ENCODE peak calls at places on chromosomes 3 and 15, in eight cellular contexts. R is cardiac muscle cell, G is HFFc6, E is AG04449, F is endothelial cell, C is heart left ventricle, A is tibial nerve, B is AG04450. L is an unnamed sample.

GRCh38 chr3:59750391-59750790 is 700.6 kb upstream of the CFAP20DC start:
- DNase-seq in A (no peak), E (no peak), G (no peak), B (no peak), C (no peak), R (no peak), F (no peak), L (no peak)

GRCh38 chr3:125262155-125262554 is 49.6 kb upstream of the SLC12A8 start:
- DNase-seq in C (no peak), A (no peak), E (no peak), F (no peak), B (no peak), R (peak), G (no peak), L (no peak)

GRCh38 chr3:86990171-86990733 is 697 bp downstream of the VGLL3 start:
- DNase-seq in G (peak), A (no peak), F (peak), C (no peak), E (no peak), B (no peak), R (no peak), L (no peak)

GRCh38 chr3:158097571-158098553 is 8.4 kb downstream of the SHOX2 start:
- DNase-seq in F (peak), G (no peak), R (peak), C (peak), A (no peak), E (no peak), B (no peak), L (no peak)

GRCh38 chr15:92807971-92808571 is 92.1 kb upstream of the CHD2 start:
- DNase-seq in R (peak), B (no peak), A (no peak), G (no peak), F (no peak), E (no peak), C (no peak), L (no peak)

GRCh38 chr15:31456329-31457060 is 129.9 kb downstream of the KLF13 start:
- DNase-seq in E (no peak), C (no peak), A (no peak), F (no peak), B (no peak), R (no peak), G (no peak), L (no peak)

GRCh38 chr15:78454992-78455391 is 17.0 kb downstream of the IREB2 start:
- DNase-seq in F (no peak), C (no peak), B (no peak), A (no peak), E (no peak), R (no peak), G (no peak), L (no peak)

GRCh38 chr3:13771496-13771895 is 108.4 kb downstream of the WNT7A start:
- DNase-seq in G (no peak), B (no peak), C (no peak), A (no peak), R (no peak), F (no peak), E (no peak), L (no peak)

GRCh38 chr15:90037510-90037860 is 36.4 kb downstream of the ZNF710 start:
- DNase-seq in G (peak), R (peak), E (no peak), C (no peak), F (no peak), B (peak), A (no peak), L (no peak)

GRCh38 chr3:9079674-9080073 is 116.4 kb upstream of the RAD18 start:
- DNase-seq in B (no peak), E (no peak), G (no peak), F (no peak), R (no peak), A (no peak), C (no peak), L (no peak)

GRCh38 chr3:72485649-72486048 is 362.6 kb downstream of the SHQ1 start:
- DNase-seq in E (no peak), G (no peak), F (no peak), A (no peak), R (peak), C (no peak), B (no peak), L (no peak)

GRCh38 chr3:190566043-190566933 is 52.4 kb downstream of the IL1RAP start:
- DNase-seq in R (peak), B (peak), A (peak), G (peak), F (peak), E (peak), C (peak), L (peak)

GRCh38 chr3:187958432-187959003 is 195.4 kb upstream of the LPP start:
- DNase-seq in E (no peak), F (no peak), B (no peak), R (no peak), G (no peak), C (no peak), A (no peak), L (no peak)

GRCh38 chr15:78625621-78626280 is 5.0 kb upstream of the CHRNA3 start:
- DNase-seq in A (no peak), C (no peak), R (no peak), E (no peak), G (no peak), B (no peak), F (no peak), L (no peak)

GRCh38 chr3:106135451-106136160 is 266.8 kb upstream of the CBLB start:
- DNase-seq in R (no peak), B (no peak), E (no peak), A (no peak), F (no peak), G (no peak), C (no peak), L (no peak)

GRCh38 chr15:65037279-65037678 is 7.8 kb upstream of the MTFMT start:
- DNase-seq in R (no peak), F (no peak), E (no peak), B (no peak), G (no peak), A (no peak), C (no peak), L (no peak)

GRCh38 chr15:43514241-43515057 is 3.0 kb upstream of the MAP1A start:
- DNase-seq in B (no peak), F (no peak), G (no peak), R (peak), E (no peak), C (peak), A (peak), L (no peak)

GRCh38 chr15:88637841-88638625 is 783 bp upstream of the ISG20 start:
- DNase-seq in R (no peak), G (no peak), E (no peak), C (no peak), B (no peak), A (no peak), F (no peak), L (no peak)

GRCh38 chr3:149274220-149274619 is 52.6 kb upstream of the CP start:
- DNase-seq in F (no peak), R (no peak), G (no peak), A (no peak), C (no peak), B (no peak), E (no peak), L (no peak)

GRCh38 chr3:170387952-170388351 is 30.4 kb downstream of the SKIL start:
- DNase-seq in B (no peak), F (no peak), C (no peak), R (peak), G (peak), E (peak), A (no peak), L (no peak)

GRCh38 chr3:172061724-172062184 is 22.4 kb downstream of the FNDC3B start:
- DNase-seq in F (no peak), A (no peak), R (peak), B (no peak), G (no peak), E (no peak), C (no peak), L (no peak)

GRCh38 chr15:22868928-22869327 is 30.5 kb downstream of the NIPA2 start:
- DNase-seq in F (no peak), R (no peak), E (no peak), G (no peak), B (no peak), A (no peak), C (no peak), L (no peak)

DNA sequence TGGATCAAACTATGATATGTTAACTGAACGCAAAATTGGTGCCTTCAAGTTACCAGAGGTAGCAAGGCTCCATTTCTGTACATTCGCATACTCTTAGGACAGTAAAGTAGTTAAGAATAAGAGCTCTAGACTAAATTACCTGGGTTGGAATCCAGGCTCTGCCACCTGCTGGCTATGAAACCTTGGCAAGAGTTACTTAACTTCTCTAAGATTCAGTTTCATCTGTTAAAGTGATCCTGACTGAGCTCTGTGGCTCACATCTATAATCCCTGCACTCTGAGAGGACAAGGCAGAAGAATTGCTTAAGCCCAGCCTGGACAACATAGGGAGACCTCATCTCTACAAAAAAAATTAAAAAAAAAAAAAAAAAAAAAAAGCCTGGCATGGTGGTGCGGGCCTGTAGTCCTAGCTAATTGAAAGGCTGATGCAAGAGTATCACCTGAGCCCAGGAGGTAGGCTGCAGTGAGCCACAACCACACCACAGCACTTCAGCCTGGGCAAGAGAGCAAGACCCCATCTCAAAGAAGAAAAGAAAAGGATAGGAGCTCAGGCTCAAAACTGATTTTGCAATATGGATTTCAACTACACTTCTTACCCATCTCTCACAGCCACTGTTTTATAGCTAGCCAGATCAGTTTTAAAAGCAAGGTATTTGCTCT is 21.3 kb downstream of the GSK3B start:
- DNase-seq in A (no peak), F (no peak), E (no peak), B (no peak), R (no peak), G (no peak), C (no peak), L (no peak)
- TF ChIP-seq CTCF in A (no peak), F (no peak), E (no peak), B (no peak), R (no peak), G (peak), C (no peak), L (peak)

GRCh38 chr3:117898722-117899121 is 1135.9 kb downstream of the IGSF11 start:
- DNase-seq in R (peak), C (no peak), A (no peak), F (peak), E (no peak), G (no peak), B (no peak), L (no peak)
- TF ChIP-seq CTCF in R (peak), C (no peak), A (no peak), F (peak), E (no peak), G (peak), B (peak), L (peak)

GRCh38 chr15:70562906-70563305 is 200.5 kb downstream of the UACA start:
- DNase-seq in G (no peak), R (no peak), F (no peak), A (no peak), C (no peak), B (no peak), E (no peak), L (no peak)

GRCh38 chr15:70566989-70567388 is 196.4 kb downstream of the UACA start:
- DNase-seq in C (no peak), R (no peak), G (no peak), A (no peak), F (no peak), B (no peak), E (no peak), L (no peak)

GRCh38 chr15:70569139-70569717 is 194.1 kb downstream of the UACA start:
- DNase-seq in C (no peak), A (no peak), F (no peak), G (peak), B (peak), E (peak), R (peak), L (peak)

GRCh38 chr15:70563561-70564095 is 199.7 kb downstream of the UACA start:
- DNase-seq in G (no peak), R (no peak), A (no peak), C (no peak), B (no peak), F (no peak), E (no peak), L (no peak)

DNA sequence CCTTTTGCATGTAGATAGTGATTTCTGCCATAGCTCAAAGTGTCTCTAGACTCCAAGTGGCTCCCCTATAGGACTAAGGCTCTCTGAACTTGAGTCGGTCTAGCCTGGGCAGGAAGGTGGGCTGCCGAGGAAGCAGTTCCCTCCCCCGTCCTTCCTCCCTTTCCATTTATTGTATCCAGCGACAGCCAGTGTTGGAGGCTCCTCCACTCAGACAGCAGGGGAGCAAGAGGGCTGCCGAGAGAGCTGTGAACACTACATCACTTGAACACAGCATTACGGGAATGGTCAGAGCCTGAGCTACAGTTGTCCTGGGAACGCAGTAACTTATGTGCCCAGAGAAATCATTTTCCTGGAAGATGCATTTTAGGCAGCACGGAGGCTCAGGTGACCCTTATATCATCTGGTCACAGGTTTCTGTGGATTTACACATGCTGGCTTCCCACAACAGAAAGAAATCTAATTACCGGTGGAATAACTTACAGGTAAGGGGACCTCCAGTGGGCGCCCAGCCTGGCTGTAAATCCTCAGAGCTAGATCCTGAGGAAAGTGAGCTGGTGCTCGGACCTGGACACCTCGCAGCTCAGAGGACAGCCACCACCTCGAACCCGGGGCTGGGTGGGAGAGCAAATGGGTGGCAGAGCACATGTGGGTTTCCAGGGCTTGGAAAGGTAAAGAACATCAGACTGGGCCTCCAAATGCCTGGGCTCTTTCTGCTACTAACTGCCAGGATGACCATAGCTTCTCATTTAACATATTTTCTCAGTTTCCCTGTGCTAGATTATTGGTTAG is 197.1 kb downstream of the UACA start:
- DNase-seq in G (no peak), E (no peak), C (no peak), R (no peak), B (no peak), A (no peak), F (peak), L (no peak)
- TF ChIP-seq CTCF in G (no peak), E (no peak), C (no peak), R (peak), B (peak), A (no peak), F (no peak), L (no peak)

GRCh38 chr3:193563429-193563828 is 8.7 kb upstream of the ATP13A4 start:
- DNase-seq in C (no peak), G (no peak), R (peak), A (no peak), E (no peak), B (no peak), F (no peak), L (no peak)

GRCh38 chr3:193560091-193560490 is 5.4 kb upstream of the ATP13A4 start:
- DNase-seq in G (no peak), R (no peak), B (no peak), E (no peak), A (no peak), C (no peak), F (no peak), L (no peak)

GRCh38 chr3:193560870-193561269 is 6.2 kb upstream of the ATP13A4 start:
- DNase-seq in R (no peak), A (no peak), E (no peak), F (no peak), C (peak), G (no peak), B (no peak), L (no peak)

GRCh38 chr3:193559100-193559499 is 4.4 kb upstream of the ATP13A4 start:
- DNase-seq in C (no peak), R (no peak), A (no peak), B (no peak), E (no peak), G (no peak), F (no peak), L (no peak)

GRCh38 chr3:193563999-193564398 is 9.3 kb upstream of the ATP13A4 start:
- DNase-seq in E (no peak), R (peak), G (no peak), C (no peak), A (no peak), B (no peak), F (peak), L (no peak)
- TF ChIP-seq CTCF in E (no peak), R (no peak), G (peak), C (no peak), A (no peak), B (no peak), F (no peak), L (peak)

GRCh38 chr15:76961277-76962010 is 29.9 kb downstream of the RCN2 start:
- DNase-seq in E (no peak), R (peak), B (no peak), A (no peak), G (no peak), F (no peak), C (no peak), L (no peak)
- TF ChIP-seq CTCF in E (no peak), R (peak), B (no peak), A (no peak), G (no peak), F (no peak), C (no peak), L (no peak)

DNA sequence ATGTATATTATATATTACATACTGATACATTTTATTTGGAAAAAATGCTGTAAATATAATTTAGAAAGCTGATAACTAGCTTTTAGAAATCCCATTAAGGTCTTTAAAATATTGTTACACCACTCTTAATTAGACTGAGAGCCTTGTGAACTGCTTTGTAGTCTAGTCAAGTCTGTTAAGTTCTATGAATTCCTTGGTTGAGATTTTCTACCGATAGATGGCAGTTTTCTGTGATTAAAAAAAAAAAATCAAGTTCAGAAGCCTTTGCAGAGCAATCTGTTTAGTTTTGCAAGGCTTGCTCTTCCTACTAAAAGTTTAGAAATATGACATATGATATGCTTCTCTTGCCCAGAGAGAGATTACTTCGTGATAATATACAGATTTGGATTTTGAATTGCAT is 60.4 kb upstream of the SLITRK3 start:
- DNase-seq in F (no peak), B (no peak), R (no peak), E (no peak), C (no peak), A (no peak), G (no peak), L (no peak)
- TF ChIP-seq CTCF in F (no peak), B (peak), R (no peak), E (no peak), C (no peak), A (no peak), G (peak), L (peak)

DNA sequence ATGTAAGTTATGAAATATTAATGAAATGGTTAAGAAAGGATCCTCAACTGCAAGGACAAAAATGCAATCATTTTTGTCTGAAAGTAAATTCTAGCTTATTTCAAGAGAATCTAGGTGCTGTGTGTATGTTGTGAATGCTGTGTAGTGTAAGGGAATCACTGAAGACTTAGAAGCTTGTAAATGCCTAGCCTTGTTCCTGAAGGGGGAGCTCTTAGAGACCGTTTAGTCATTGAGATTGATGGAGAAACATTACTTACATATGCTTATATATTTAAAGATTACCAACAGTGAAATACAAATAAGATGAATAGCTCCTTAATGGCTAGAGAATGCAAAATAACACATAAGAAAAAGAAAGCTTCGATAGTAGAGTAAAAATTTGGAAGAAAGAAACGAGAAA is 67.9 kb downstream of the CNTN4 start:
- DNase-seq in C (no peak), F (no peak), E (no peak), G (no peak), R (no peak), B (no peak), A (no peak), L (peak)
- TF ChIP-seq CTCF in C (no peak), F (no peak), E (no peak), G (no peak), R (no peak), B (no peak), A (no peak), L (peak)

DNA sequence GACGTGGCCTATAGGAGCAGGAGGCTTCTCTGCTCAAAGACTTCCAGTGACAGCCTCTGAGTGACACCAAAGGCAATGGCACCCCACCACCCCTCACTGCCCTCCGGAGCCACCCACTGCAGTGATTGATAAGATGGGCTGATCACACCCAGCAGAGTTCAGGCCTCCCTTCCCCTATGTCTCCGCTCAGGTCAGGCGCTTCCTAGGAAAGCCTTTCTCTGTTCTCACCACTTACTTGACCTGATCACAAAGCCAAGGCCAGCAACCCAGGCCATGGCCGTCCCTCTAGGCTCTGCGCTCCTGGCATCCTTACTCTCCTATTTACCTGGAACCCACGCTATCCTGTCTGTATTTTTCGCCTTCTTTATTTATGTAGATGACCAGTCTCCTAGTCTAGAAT is 282.3 kb downstream of the OCA2 start:
- DNase-seq in R (no peak), A (no peak), F (no peak), E (no peak), B (no peak), C (no peak), G (no peak), L (no peak)
- TF ChIP-seq CTCF in R (no peak), A (no peak), F (no peak), E (no peak), B (no peak), C (no peak), G (no peak), L (no peak)

GRCh38 chr3:134126153-134126552 is 96.4 kb upstream of the SLCO2A1 start:
- DNase-seq in A (no peak), C (no peak), R (peak), G (no peak), F (no peak), B (no peak), E (no peak), L (no peak)
- TF ChIP-seq CTCF in A (no peak), C (no peak), R (peak), G (peak), F (no peak), B (peak), E (no peak), L (peak)

L was measured in epithelial cell of proximal tubule.